ENCODE peak calls at places on chromosome 9, in five cellular contexts. Y, Z, M, U and B are unnamed samples. For H3K27me3 and H3K4me1, the result is how much of the 10 kb centered on the place peaks cover.

GRCh38 chr9:130480673-130481072 is 35.9 kb downstream of the ASS1 start:
- DNase-seq in Y (no peak), Z (no peak), M (no peak), U (peak), B (no peak)

GRCh38 chr9:37992924-37993349 is 76.1 kb downstream of the SHB start:
- DNase-seq in Y (peak), Z (no peak), M (no peak), U (no peak), B (no peak)

GRCh38 chr9:7536310-7536939 is 263.2 kb downstream of the DMAC1 start:
- DNase-seq in Y (no peak), Z (peak), M (peak), U (peak), B (peak)

GRCh38 chr9:1916676-1917075 is 98.5 kb upstream of the SMARCA2 start:
- DNase-seq in Y (no peak), Z (no peak), M (no peak), U (no peak), B (no peak)

GRCh38 chr9:127589955-127590370 is 22.1 kb upstream of the STXBP1 start:
- DNase-seq in Y (peak), Z (peak), M (peak), U (peak), B (no peak)

GRCh38 chr9:4258321-4259093 is 41.4 kb downstream of the GLIS3 start:
- DNase-seq in Y (no peak), Z (no peak), M (peak), U (no peak), B (no peak)

GRCh38 chr9:110700953-110701352 is 32.4 kb downstream of the MUSK start:
- DNase-seq in Y (no peak), Z (no peak), M (peak), U (no peak), B (no peak)

GRCh38 chr9:27425827-27426716 is 98.0 kb upstream of the IFNK start:
- DNase-seq in Y (no peak), Z (no peak), M (no peak), U (no peak), B (no peak)

GRCh38 chr9:75149841-75150241 is 61.5 kb downstream of the OSTF1 start:
- DNase-seq in Y (no peak), Z (no peak), M (no peak), U (no peak), B (no peak)

DNA sequence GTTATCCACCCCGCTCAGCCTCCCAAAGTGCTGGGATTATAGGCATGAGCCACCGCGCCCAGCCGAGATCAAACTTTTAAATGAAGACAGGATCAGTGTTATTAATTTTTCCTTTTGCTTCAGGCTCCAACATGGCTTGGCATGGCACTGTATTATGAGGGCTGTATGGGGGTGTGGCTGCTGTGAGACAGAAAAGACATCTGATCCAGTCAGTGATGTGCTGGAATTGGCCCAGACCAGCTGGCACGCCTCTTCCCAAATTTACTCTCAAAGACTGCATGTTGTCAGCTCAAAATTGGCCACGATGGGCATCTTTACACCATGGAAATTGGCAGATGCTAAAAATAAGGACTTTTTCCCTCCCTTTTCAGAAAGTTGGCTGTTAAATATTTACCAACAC is 12.1 kb upstream of the COL27A1 start:
- DNase-seq in Y (no peak), Z (no peak), M (no peak), U (no peak), B (no peak)
- H3K27me3 ChIP-seq in Y (under half), Z (under half), M (half or more), U (under half), B (under half)

GRCh38 chr9:137297060-137297664 is 4.9 kb downstream of the NRARP start:
- DNase-seq in Y (no peak), Z (peak), M (no peak), U (no peak), B (no peak)

GRCh38 chr9:137299938-137300337 is 2.1 kb downstream of the NRARP start:
- DNase-seq in Y (peak), Z (peak), M (no peak), U (no peak), B (no peak)

GRCh38 chr9:137298983-137299521 is 3.0 kb downstream of the NRARP start:
- DNase-seq in Y (no peak), Z (peak), M (no peak), U (no peak), B (no peak)

GRCh38 chr9:137297966-137298365 is 4.1 kb downstream of the NRARP start:
- DNase-seq in Y (no peak), Z (no peak), M (no peak), U (no peak), B (no peak)

DNA sequence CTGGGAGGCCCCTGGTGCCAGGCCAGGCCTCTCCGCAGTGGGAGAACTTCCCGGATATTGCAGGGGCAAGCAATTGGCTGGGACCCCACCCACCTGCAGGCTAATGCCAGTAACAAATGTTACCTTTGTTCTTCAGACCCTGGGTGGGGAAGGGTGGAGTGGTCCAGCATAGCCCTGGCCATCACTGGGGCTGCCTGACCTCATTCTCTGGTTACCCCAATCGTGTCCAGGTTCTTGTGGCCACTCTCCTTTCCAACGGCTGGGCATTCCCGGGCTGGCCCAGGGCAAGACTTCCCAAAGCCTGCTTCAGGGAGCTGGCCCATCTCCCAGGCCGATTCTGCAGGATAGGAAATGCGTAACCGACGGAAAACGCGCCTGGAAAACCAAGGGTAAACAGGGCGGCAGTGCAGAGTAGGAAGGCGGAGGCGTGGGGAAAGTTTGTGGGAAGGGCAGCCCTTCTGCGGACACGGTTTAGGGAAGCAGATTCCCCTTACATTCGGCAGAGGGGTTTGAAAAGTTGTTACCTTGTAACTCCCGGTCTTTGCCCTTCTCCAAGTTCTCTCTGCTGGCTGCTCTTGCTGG is 3.6 kb downstream of the NRARP start:
- DNase-seq in Y (no peak), Z (peak), M (no peak), U (no peak), B (no peak)
- H3K4me1 ChIP-seq in Y (half or more), Z (under half), M (under half), U (under half), B (under half)

DNA sequence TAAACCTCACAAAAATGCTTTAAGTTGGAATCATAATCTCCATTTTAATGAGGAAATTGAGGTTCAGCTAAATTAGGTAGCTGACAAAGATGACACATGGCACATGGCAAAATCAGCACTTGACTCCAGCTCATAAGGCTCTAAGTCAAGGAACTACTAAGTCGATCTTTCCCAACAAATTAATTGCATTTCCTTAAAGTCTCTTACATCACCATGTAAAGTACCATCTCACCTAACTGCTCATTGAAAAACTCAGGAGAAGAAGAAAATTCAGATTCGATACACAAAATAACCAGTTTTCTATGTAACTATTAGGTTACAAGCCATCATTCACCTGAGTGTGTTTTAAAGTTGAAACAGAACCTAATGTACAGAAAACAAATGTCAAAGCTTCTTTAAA is 85.8 kb upstream of the IFNE start:
- DNase-seq in Y (no peak), Z (no peak), M (no peak), U (no peak), B (no peak)
- H3K27me3 ChIP-seq in Y (under half), Z (under half), M (under half), U (under half), B (under half)

DNA sequence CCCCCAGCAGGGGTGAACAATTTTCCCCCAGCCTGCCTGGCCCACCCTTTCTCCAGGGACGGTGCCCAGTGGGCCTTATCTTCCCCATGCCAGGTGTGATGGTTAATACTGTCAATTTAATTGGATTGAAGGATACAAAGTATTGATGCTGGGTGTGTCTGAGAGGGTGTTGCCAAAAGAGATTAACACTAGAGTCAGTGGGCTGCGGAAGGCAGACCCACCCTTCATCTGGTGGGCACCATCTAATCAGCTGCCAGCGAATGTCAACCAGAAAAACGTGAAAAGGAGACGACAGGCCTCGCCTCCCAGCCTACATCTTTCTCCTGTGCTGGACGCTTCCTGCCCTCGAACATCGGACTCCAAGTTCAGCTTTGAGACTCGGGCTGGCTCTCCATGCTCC is 5.6 kb upstream of the FUT7 start:
- DNase-seq in Y (no peak), Z (no peak), M (no peak), U (no peak), B (no peak)
- H3K4me1 ChIP-seq in Y (under half), Z (under half), M (under half), U (under half), B (under half)